ENCODE peak calls at places on chromosome 1, in six cellular contexts. X, K, S, M, L and C are unnamed samples.

GRCh38 chr1:119160851-119161250 is 20.4 kb upstream of the WARS2 start:
- ATAC-seq in X (peak), K (no peak), S (peak), M (no peak), L (no peak), C (no peak)

GRCh38 chr1:229164836-229165285 is 106.0 kb upstream of the RAB4A start:
- ATAC-seq in X (peak), K (no peak), S (peak), M (no peak), L (no peak), C (no peak)

GRCh38 chr1:91592716-91593477 is 92.2 kb downstream of the CDC7 start:
- ATAC-seq in X (no peak), K (no peak), S (no peak), M (no peak), L (no peak), C (no peak)

GRCh38 chr1:230277201-230277771 is 148.8 kb downstream of the PGBD5 start:
- ATAC-seq in X (no peak), K (no peak), S (no peak), M (no peak), L (peak), C (no peak)

GRCh38 chr1:220828950-220829586 is 42.4 kb downstream of the MTARC1 start:
- ATAC-seq in X (no peak), K (no peak), S (no peak), M (no peak), L (no peak), C (no peak)

GRCh38 chr1:47533176-47534039 is 95.6 kb downstream of the FOXD2 start:
- ATAC-seq in X (peak), K (peak), S (peak), M (no peak), L (peak), C (peak)

GRCh38 chr1:2151252-2151651 is 43.3 kb downstream of the FAAP20 start:
- ATAC-seq in X (peak), K (no peak), S (peak), M (no peak), L (no peak), C (peak)

GRCh38 chr1:99855914-99856450 is 5.8 kb downstream of the AGL start:
- ATAC-seq in X (peak), K (peak), S (no peak), M (no peak), L (no peak), C (peak)

GRCh38 chr1:172135923-172136610 is 284.4 kb upstream of the C1orf105 start:
- ATAC-seq in X (peak), K (no peak), S (peak), M (no peak), L (no peak), C (no peak)

GRCh38 chr1:196609114-196609737 is 986 bp upstream of the KCNT2 start:
- ATAC-seq in X (peak), K (no peak), S (peak), M (no peak), L (peak), C (no peak)

GRCh38 chr1:210336362-210336761 is 7.7 kb downstream of the HHAT start:
- ATAC-seq in X (no peak), K (no peak), S (no peak), M (no peak), L (no peak), C (no peak)

GRCh38 chr1:220768127-220768601 is 18.5 kb upstream of the MTARC1 start:
- ATAC-seq in X (peak), K (no peak), S (peak), M (no peak), L (no peak), C (no peak)

GRCh38 chr1:227805606-227806197 is 9.8 kb upstream of the PRSS38 start:
- ATAC-seq in X (peak), K (peak), S (peak), M (peak), L (no peak), C (peak)

GRCh38 chr1:111880866-111881837 is 108.3 kb downstream of the KCND3 start:
- ATAC-seq in X (no peak), K (no peak), S (no peak), M (peak), L (no peak), C (no peak)

GRCh38 chr1:53573522-53573921 is 114.3 kb downstream of the DMRTB1 start:
- ATAC-seq in X (no peak), K (no peak), S (no peak), M (no peak), L (no peak), C (no peak)

GRCh38 chr1:180243517-180244221 is 13.6 kb downstream of the LHX4 start:
- ATAC-seq in X (no peak), K (no peak), S (no peak), M (no peak), L (no peak), C (no peak)

GRCh38 chr1:4002061-4002521 is 102.0 kb upstream of the C1orf174 start:
- ATAC-seq in X (no peak), K (peak), S (no peak), M (no peak), L (no peak), C (no peak)

GRCh38 chr1:38098101-38098847 is 51.7 kb upstream of the POU3F1 start:
- ATAC-seq in X (no peak), K (no peak), S (no peak), M (no peak), L (no peak), C (no peak)

GRCh38 chr1:180548686-180549326 is 10.0 kb upstream of the OVAAL start:
- ATAC-seq in X (no peak), K (no peak), S (no peak), M (no peak), L (no peak), C (no peak)

GRCh38 chr1:116565222-116565621 is 5.6 kb downstream of the CD58 start:
- ATAC-seq in X (no peak), K (no peak), S (no peak), M (no peak), L (no peak), C (no peak)

GRCh38 chr1:68173283-68174172 is 58.8 kb downstream of the WLS start:
- ATAC-seq in X (peak), K (no peak), S (peak), M (no peak), L (no peak), C (no peak)

GRCh38 chr1:167252986-167253385 is 32.3 kb downstream of the POU2F1 start:
- ATAC-seq in X (no peak), K (no peak), S (no peak), M (no peak), L (peak), C (no peak)

GRCh38 chr1:184429342-184429741 is 42.5 kb downstream of the C1orf21 start:
- ATAC-seq in X (no peak), K (no peak), S (no peak), M (no peak), L (no peak), C (no peak)

GRCh38 chr1:48258106-48258505 is 35.6 kb downstream of the SLC5A9 start:
- ATAC-seq in X (no peak), K (no peak), S (no peak), M (no peak), L (no peak), C (no peak)

GRCh38 chr1:230548997-230549396 is 93.3 kb upstream of the COG2 start:
- ATAC-seq in X (no peak), K (no peak), S (no peak), M (no peak), L (no peak), C (no peak)

GRCh38 chr1:26289158-26290059 is 9.5 kb downstream of the SH3BGRL3 start:
- ATAC-seq in X (peak), K (peak), S (peak), M (peak), L (peak), C (peak)

GRCh38 chr1:20172033-20172588 is 13.8 kb upstream of the UBXN10 start:
- ATAC-seq in X (peak), K (no peak), S (peak), M (no peak), L (no peak), C (no peak)

GRCh38 chr1:7454052-7454815 is 316.9 kb upstream of the VAMP3 start:
- ATAC-seq in X (peak), K (no peak), S (no peak), M (no peak), L (no peak), C (no peak)

GRCh38 chr1:155141799-155142198 is 1.5 kb upstream of the DPM3 start:
- ATAC-seq in X (no peak), K (no peak), S (no peak), M (no peak), L (no peak), C (no peak)